ENCODE peak calls at places on chromosomes 2 and 18, in ten cellular contexts. One of them, this sample, is unnamed.

GRCh38 chr2:12587729-12588522 is 128.8 kb upstream of the TRIB2 start:
- DNase-seq in lower leg skin: no peak
- DNase-seq in H4: peak; percentile 40
- DNase-seq in upper lobe of right lung: no peak
- DNase-seq in EL: peak; percentile 89
- DNase-seq in epithelial cell of esophagus: peak; percentile 95
- DNase-seq in NCI-H1105: no peak
- DNase-seq in cardiac muscle cell: peak; percentile 90
- DNase-seq in pons: peak; percentile 87
- DNase-seq in NCI-H1417 treated with DMSO at 0.1 percent for 48 hours: no peak
- DNase-seq in this sample: peak; percentile 43

GRCh38 chr2:233846387-233847247 is 7.7 kb downstream of the HJURP start:
- DNase-seq in lower leg skin: no peak
- DNase-seq in H4: no peak
- DNase-seq in upper lobe of right lung: peak; percentile 37
- DNase-seq in EL: no peak
- DNase-seq in epithelial cell of esophagus: no peak
- DNase-seq in NCI-H1105: no peak
- DNase-seq in cardiac muscle cell: peak; percentile 28
- DNase-seq in pons: no peak
- DNase-seq in NCI-H1417 treated with DMSO at 0.1 percent for 48 hours: no peak
- DNase-seq in this sample: no peak

GRCh38 chr2:213995400-213996105 is 415.3 kb upstream of the VWC2L start:
- DNase-seq in lower leg skin: no peak
- DNase-seq in H4: peak; percentile 75
- DNase-seq in upper lobe of right lung: no peak
- DNase-seq in EL: peak; percentile 94
- DNase-seq in epithelial cell of esophagus: peak; percentile 94
- DNase-seq in NCI-H1105: no peak
- DNase-seq in cardiac muscle cell: peak; percentile 71
- DNase-seq in pons: no peak
- DNase-seq in NCI-H1417 treated with DMSO at 0.1 percent for 48 hours: no peak
- DNase-seq in this sample: peak; percentile 23

GRCh38 chr2:183773775-183774174 is 649.5 kb downstream of the NUP35 start:
- DNase-seq in lower leg skin: no peak
- DNase-seq in H4: no peak
- DNase-seq in upper lobe of right lung: no peak
- DNase-seq in EL: no peak
- DNase-seq in epithelial cell of esophagus: no peak
- DNase-seq in NCI-H1105: no peak
- DNase-seq in cardiac muscle cell: no peak
- DNase-seq in pons: no peak
- DNase-seq in NCI-H1417 treated with DMSO at 0.1 percent for 48 hours: no peak
- DNase-seq in this sample: no peak

GRCh38 chr2:109703076-109703475 is 88.9 kb downstream of the SOWAHC start:
- DNase-seq in lower leg skin: no peak
- DNase-seq in H4: peak; percentile 30
- DNase-seq in upper lobe of right lung: no peak
- DNase-seq in EL: peak; percentile 72
- DNase-seq in epithelial cell of esophagus: peak; percentile 81
- DNase-seq in NCI-H1105: no peak
- DNase-seq in cardiac muscle cell: peak; percentile 47
- DNase-seq in pons: no peak
- DNase-seq in NCI-H1417 treated with DMSO at 0.1 percent for 48 hours: no peak
- DNase-seq in this sample: no peak

GRCh38 chr2:45435316-45435715 is 175.8 kb downstream of the SRBD1 start:
- DNase-seq in lower leg skin: no peak
- DNase-seq in H4: no peak
- DNase-seq in upper lobe of right lung: no peak
- DNase-seq in EL: peak; percentile 96
- DNase-seq in epithelial cell of esophagus: peak; percentile 81
- DNase-seq in NCI-H1105: no peak
- DNase-seq in cardiac muscle cell: peak; percentile 11
- DNase-seq in pons: no peak
- DNase-seq in NCI-H1417 treated with DMSO at 0.1 percent for 48 hours: no peak
- DNase-seq in this sample: peak; percentile 21

GRCh38 chr2:237178396-237178795 is 92.7 kb downstream of the COPS8 start:
- DNase-seq in lower leg skin: no peak
- DNase-seq in H4: peak; percentile 93
- DNase-seq in upper lobe of right lung: no peak
- DNase-seq in EL: peak; percentile 85
- DNase-seq in epithelial cell of esophagus: peak; percentile 78
- DNase-seq in NCI-H1105: no peak
- DNase-seq in cardiac muscle cell: no peak
- DNase-seq in pons: no peak
- DNase-seq in NCI-H1417 treated with DMSO at 0.1 percent for 48 hours: no peak
- DNase-seq in this sample: no peak

GRCh38 chr2:216857131-216857550 is 2.7 kb downstream of the TNP1 start:
- DNase-seq in lower leg skin: no peak
- DNase-seq in H4: peak; percentile 24
- DNase-seq in upper lobe of right lung: no peak
- DNase-seq in EL: peak; percentile 71
- DNase-seq in epithelial cell of esophagus: peak; percentile 47
- DNase-seq in NCI-H1105: no peak
- DNase-seq in cardiac muscle cell: no peak
- DNase-seq in pons: no peak
- DNase-seq in NCI-H1417 treated with DMSO at 0.1 percent for 48 hours: no peak
- DNase-seq in this sample: no peak

GRCh38 chr2:72887032-72887835 is at the start of gene SPR:
- DNase-seq in lower leg skin: peak; percentile 41
- DNase-seq in H4: peak; percentile 51
- DNase-seq in upper lobe of right lung: peak; percentile 92
- DNase-seq in EL: peak; percentile 74
- DNase-seq in epithelial cell of esophagus: peak; percentile 77
- DNase-seq in NCI-H1105: peak; percentile 62
- DNase-seq in cardiac muscle cell: peak; percentile 75
- DNase-seq in pons: peak; percentile 56
- DNase-seq in NCI-H1417 treated with DMSO at 0.1 percent for 48 hours: no peak
- DNase-seq in this sample: peak; percentile 69

GRCh38 chr18:48818329-48819254 is 132.2 kb downstream of the SMAD7 start:
- DNase-seq in lower leg skin: no peak
- DNase-seq in H4: no peak
- DNase-seq in upper lobe of right lung: peak; percentile 25
- DNase-seq in EL: no peak
- DNase-seq in epithelial cell of esophagus: no peak
- DNase-seq in NCI-H1105: no peak
- DNase-seq in cardiac muscle cell: no peak
- DNase-seq in pons: no peak
- DNase-seq in NCI-H1417 treated with DMSO at 0.1 percent for 48 hours: no peak
- DNase-seq in this sample: peak; percentile 17

GRCh38 chr2:86788881-86789686 is 1.6 kb downstream of the CD8A start:
- DNase-seq in lower leg skin: no peak
- DNase-seq in H4: no peak
- DNase-seq in upper lobe of right lung: no peak
- DNase-seq in EL: peak; percentile 20
- DNase-seq in epithelial cell of esophagus: peak; percentile 24
- DNase-seq in NCI-H1105: peak; percentile 26
- DNase-seq in cardiac muscle cell: no peak
- DNase-seq in pons: no peak
- DNase-seq in NCI-H1417 treated with DMSO at 0.1 percent for 48 hours: no peak
- DNase-seq in this sample: no peak

GRCh38 chr2:240597054-240597418 is 10.5 kb downstream of the CAPN10 start:
- DNase-seq in lower leg skin: no peak
- DNase-seq in H4: no peak
- DNase-seq in upper lobe of right lung: peak; percentile 61
- DNase-seq in EL: no peak
- DNase-seq in epithelial cell of esophagus: no peak
- DNase-seq in NCI-H1105: no peak
- DNase-seq in cardiac muscle cell: no peak
- DNase-seq in pons: no peak
- DNase-seq in NCI-H1417 treated with DMSO at 0.1 percent for 48 hours: no peak
- DNase-seq in this sample: no peak

This sample was measured in dermis blood vessel endothelial cell.